ENCODE peak calls at places on chromosomes 2 and 18, in seven cellular contexts. One of them, this sample, is unnamed.

GRCh38 chr2:54482725-54483124 is 26.6 kb downstream of the SPTBN1 start:
- DNase-seq in fibroblast of the aortic adventitia: peak; percentile 89
- DNase-seq in H7: no peak
- DNase-seq in AG10803: peak; percentile 91
- DNase-seq in stimulated activated naive B cell treated with anti-CD40 and anti-IgM and Interleukin-4, amounts not matched to agents 10 μg/mL and 1 μg/mL and 100 μg/mL, for 72 hours: no peak
- DNase-seq in HFFc6: peak; percentile 92
- DNase-seq in cardiac muscle cell: peak; percentile 77
- DNase-seq in this sample: no peak

GRCh38 chr18:21327101-21327500 is 85.1 kb downstream of the GREB1L start:
- DNase-seq in H7: peak; percentile 48
- DNase-seq in AG10803: no peak
- DNase-seq in cardiac muscle cell: no peak
- DNase-seq in HFFc6: no peak
- DNase-seq in stimulated activated naive B cell treated with anti-CD40 and anti-IgM and Interleukin-4, amounts not matched to agents 10 μg/mL and 1 μg/mL and 100 μg/mL, for 72 hours: no peak
- DNase-seq in fibroblast of the aortic adventitia: no peak
- DNase-seq in this sample: no peak

GRCh38 chr2:211591456-211591855 is 947.1 kb downstream of the ERBB4 start:
- DNase-seq in H7: no peak
- DNase-seq in HFFc6: no peak
- DNase-seq in stimulated activated naive B cell treated with anti-CD40 and anti-IgM and Interleukin-4, amounts not matched to agents 10 μg/mL and 1 μg/mL and 100 μg/mL, for 72 hours: no peak
- DNase-seq in fibroblast of the aortic adventitia: no peak
- DNase-seq in cardiac muscle cell: no peak
- DNase-seq in AG10803: no peak
- DNase-seq in this sample: no peak

GRCh38 chr18:47777626-47778025 is 152.8 kb downstream of the SMAD2 start:
- DNase-seq in H7: no peak
- DNase-seq in cardiac muscle cell: no peak
- DNase-seq in HFFc6: no peak
- DNase-seq in AG10803: no peak
- DNase-seq in fibroblast of the aortic adventitia: no peak
- DNase-seq in stimulated activated naive B cell treated with anti-CD40 and anti-IgM and Interleukin-4, amounts not matched to agents 10 μg/mL and 1 μg/mL and 100 μg/mL, for 72 hours: no peak
- DNase-seq in this sample: no peak

GRCh38 chr18:23357992-23358594 is 95.0 kb upstream of the RIOK3 start:
- DNase-seq in AG10803: peak; percentile 45
- DNase-seq in HFFc6: no peak
- DNase-seq in cardiac muscle cell: peak; percentile 85
- DNase-seq in H7: no peak
- DNase-seq in fibroblast of the aortic adventitia: peak; percentile 33
- DNase-seq in stimulated activated naive B cell treated with anti-CD40 and anti-IgM and Interleukin-4, amounts not matched to agents 10 μg/mL and 1 μg/mL and 100 μg/mL, for 72 hours: no peak
- DNase-seq in this sample: no peak

GRCh38 chr2:237743561-237744269 is 54.9 kb upstream of the RBM44 start:
- DNase-seq in stimulated activated naive B cell treated with anti-CD40 and anti-IgM and Interleukin-4, amounts not matched to agents 10 μg/mL and 1 μg/mL and 100 μg/mL, for 72 hours: no peak
- DNase-seq in H7: no peak
- DNase-seq in fibroblast of the aortic adventitia: peak; percentile 38
- DNase-seq in cardiac muscle cell: no peak
- DNase-seq in AG10803: peak; percentile 40
- DNase-seq in HFFc6: peak; percentile 14
- DNase-seq in this sample: no peak

GRCh38 chr2:36468463-36469266 is 113.1 kb downstream of the CRIM1 start:
- DNase-seq in stimulated activated naive B cell treated with anti-CD40 and anti-IgM and Interleukin-4, amounts not matched to agents 10 μg/mL and 1 μg/mL and 100 μg/mL, for 72 hours: no peak
- DNase-seq in HFFc6: peak; percentile 76
- DNase-seq in cardiac muscle cell: peak; percentile 80
- DNase-seq in H7: no peak
- DNase-seq in fibroblast of the aortic adventitia: peak; percentile 72
- DNase-seq in AG10803: no peak
- DNase-seq in this sample: no peak

GRCh38 chr18:13141209-13141608 is 77.4 kb upstream of the LDLRAD4 start:
- DNase-seq in AG10803: no peak
- DNase-seq in stimulated activated naive B cell treated with anti-CD40 and anti-IgM and Interleukin-4, amounts not matched to agents 10 μg/mL and 1 μg/mL and 100 μg/mL, for 72 hours: no peak
- DNase-seq in cardiac muscle cell: no peak
- DNase-seq in HFFc6: no peak
- DNase-seq in H7: no peak
- DNase-seq in fibroblast of the aortic adventitia: no peak
- DNase-seq in this sample: no peak

GRCh38 chr2:223114917-223115316 is 62.9 kb downstream of the KCNE4 start:
- DNase-seq in stimulated activated naive B cell treated with anti-CD40 and anti-IgM and Interleukin-4, amounts not matched to agents 10 μg/mL and 1 μg/mL and 100 μg/mL, for 72 hours: no peak
- DNase-seq in fibroblast of the aortic adventitia: no peak
- DNase-seq in HFFc6: no peak
- DNase-seq in H7: no peak
- DNase-seq in AG10803: no peak
- DNase-seq in cardiac muscle cell: no peak
- DNase-seq in this sample: no peak

GRCh38 chr2:113694438-113694837 is 62.0 kb downstream of the SLC35F5 start:
- DNase-seq in stimulated activated naive B cell treated with anti-CD40 and anti-IgM and Interleukin-4, amounts not matched to agents 10 μg/mL and 1 μg/mL and 100 μg/mL, for 72 hours: no peak
- DNase-seq in cardiac muscle cell: no peak
- DNase-seq in fibroblast of the aortic adventitia: no peak
- DNase-seq in HFFc6: no peak
- DNase-seq in H7: no peak
- DNase-seq in AG10803: no peak
- DNase-seq in this sample: no peak

GRCh38 chr2:239463541-239464165 is 62.8 kb upstream of the HDAC4 start:
- DNase-seq in HFFc6: no peak
- DNase-seq in fibroblast of the aortic adventitia: no peak
- DNase-seq in AG10803: no peak
- DNase-seq in stimulated activated naive B cell treated with anti-CD40 and anti-IgM and Interleukin-4, amounts not matched to agents 10 μg/mL and 1 μg/mL and 100 μg/mL, for 72 hours: no peak
- DNase-seq in H7: no peak
- DNase-seq in cardiac muscle cell: no peak
- DNase-seq in this sample: no peak

GRCh38 chr2:11482473-11483031 is 16.6 kb upstream of the E2F6 start:
- DNase-seq in HFFc6: no peak
- DNase-seq in cardiac muscle cell: no peak
- DNase-seq in fibroblast of the aortic adventitia: no peak
- DNase-seq in AG10803: no peak
- DNase-seq in stimulated activated naive B cell treated with anti-CD40 and anti-IgM and Interleukin-4, amounts not matched to agents 10 μg/mL and 1 μg/mL and 100 μg/mL, for 72 hours: no peak
- DNase-seq in H7: peak; percentile 96
- DNase-seq in this sample: no peak

GRCh38 chr2:8534386-8534728 is 147.5 kb upstream of the ID2 start:
- DNase-seq in fibroblast of the aortic adventitia: no peak
- DNase-seq in H7: no peak
- DNase-seq in AG10803: no peak
- DNase-seq in stimulated activated naive B cell treated with anti-CD40 and anti-IgM and Interleukin-4, amounts not matched to agents 10 μg/mL and 1 μg/mL and 100 μg/mL, for 72 hours: no peak
- DNase-seq in HFFc6: no peak
- DNase-seq in cardiac muscle cell: no peak
- DNase-seq in this sample: no peak

GRCh38 chr2:145546091-145546490 is 1026.2 kb upstream of the ZEB2 start:
- DNase-seq in HFFc6: peak; percentile 20
- DNase-seq in H7: no peak
- DNase-seq in fibroblast of the aortic adventitia: peak; percentile 25
- DNase-seq in cardiac muscle cell: peak; percentile 24
- DNase-seq in stimulated activated naive B cell treated with anti-CD40 and anti-IgM and Interleukin-4, amounts not matched to agents 10 μg/mL and 1 μg/mL and 100 μg/mL, for 72 hours: no peak
- DNase-seq in AG10803: peak; percentile 17
- DNase-seq in this sample: no peak

GRCh38 chr2:160695402-160696060 is 201.9 kb upstream of the RBMS1 start:
- DNase-seq in stimulated activated naive B cell treated with anti-CD40 and anti-IgM and Interleukin-4, amounts not matched to agents 10 μg/mL and 1 μg/mL and 100 μg/mL, for 72 hours: no peak
- DNase-seq in H7: no peak
- DNase-seq in cardiac muscle cell: no peak
- DNase-seq in HFFc6: no peak
- DNase-seq in fibroblast of the aortic adventitia: peak; percentile 25
- DNase-seq in AG10803: no peak
- DNase-seq in this sample: no peak

GRCh38 chr2:112032615-112033457 is 22.2 kb upstream of the TMEM87B start:
- DNase-seq in fibroblast of the aortic adventitia: peak; percentile 80
- DNase-seq in H7: no peak
- DNase-seq in HFFc6: peak; percentile 43
- DNase-seq in stimulated activated naive B cell treated with anti-CD40 and anti-IgM and Interleukin-4, amounts not matched to agents 10 μg/mL and 1 μg/mL and 100 μg/mL, for 72 hours: no peak
- DNase-seq in cardiac muscle cell: peak; percentile 89
- DNase-seq in AG10803: peak; percentile 63
- DNase-seq in this sample: no peak

GRCh38 chr2:239912171-239912937 is 112.8 kb downstream of the NDUFA10 start:
- DNase-seq in fibroblast of the aortic adventitia: no peak
- DNase-seq in H7: no peak
- DNase-seq in AG10803: no peak
- DNase-seq in cardiac muscle cell: no peak
- DNase-seq in stimulated activated naive B cell treated with anti-CD40 and anti-IgM and Interleukin-4, amounts not matched to agents 10 μg/mL and 1 μg/mL and 100 μg/mL, for 72 hours: no peak
- DNase-seq in HFFc6: no peak
- DNase-seq in this sample: no peak

GRCh38 chr2:148201075-148202004 is 180.4 kb downstream of the MBD5 start:
- DNase-seq in H7: peak; percentile 43
- DNase-seq in HFFc6: peak; percentile 21
- DNase-seq in fibroblast of the aortic adventitia: peak; percentile 16
- DNase-seq in stimulated activated naive B cell treated with anti-CD40 and anti-IgM and Interleukin-4, amounts not matched to agents 10 μg/mL and 1 μg/mL and 100 μg/mL, for 72 hours: peak; percentile 8
- DNase-seq in cardiac muscle cell: peak; percentile 47
- DNase-seq in AG10803: peak; percentile 31
- DNase-seq in this sample: peak; percentile 7

GRCh38 chr2:186508263-186508662 is 22.2 kb downstream of the ZC3H15 start:
- DNase-seq in stimulated activated naive B cell treated with anti-CD40 and anti-IgM and Interleukin-4, amounts not matched to agents 10 μg/mL and 1 μg/mL and 100 μg/mL, for 72 hours: no peak
- DNase-seq in AG10803: no peak
- DNase-seq in fibroblast of the aortic adventitia: no peak
- DNase-seq in H7: no peak
- DNase-seq in cardiac muscle cell: no peak
- DNase-seq in HFFc6: no peak
- DNase-seq in this sample: no peak

GRCh38 chr18:55248497-55248896 is 289.2 kb upstream of the CCDC68 start:
- DNase-seq in AG10803: no peak
- DNase-seq in fibroblast of the aortic adventitia: no peak
- DNase-seq in HFFc6: no peak
- DNase-seq in stimulated activated naive B cell treated with anti-CD40 and anti-IgM and Interleukin-4, amounts not matched to agents 10 μg/mL and 1 μg/mL and 100 μg/mL, for 72 hours: no peak
- DNase-seq in cardiac muscle cell: no peak
- DNase-seq in H7: no peak
- DNase-seq in this sample: no peak

This sample was measured in activated T-cell treated with anti-CD3 and anti-CD28 coated beads for 1 hour.